ENCODE peak calls at places on chromosomes 11 and 22, in four cellular contexts. One of them, this sample, is unnamed.
A peak's percentile ranks its signal among the peaks of the same experiment; 100 is the strongest.

GRCh38 chr11:130023204-130023603 is 20.6 kb upstream of the PRDM10 start:
- DNase-seq in HepG2: peak; percentile 71
- DNase-seq in SK-N-SH: no peak
- DNase-seq in GM12878: peak; percentile 88
- DNase-seq in this sample: peak; percentile 77

GRCh38 chr22:17719911-17720310 is 54.4 kb downstream of the BID start:
- DNase-seq in GM12878: no peak
- DNase-seq in HepG2: no peak
- DNase-seq in SK-N-SH: no peak
- DNase-seq in this sample: no peak

GRCh38 chr22:20647586-20648305 is 126.2 kb upstream of the SERPIND1 start:
- DNase-seq in HepG2: no peak
- DNase-seq in GM12878: no peak
- DNase-seq in SK-N-SH: no peak
- DNase-seq in this sample: no peak

GRCh38 chr22:25053153-25053805 is 100.8 kb downstream of the KIAA1671 start:
- DNase-seq in HepG2: peak; percentile 63
- DNase-seq in SK-N-SH: no peak
- DNase-seq in GM12878: no peak
- DNase-seq in this sample: no peak

GRCh38 chr22:21650823-21651520 is 8.9 kb downstream of the SDF2L1 start:
- DNase-seq in SK-N-SH: no peak
- DNase-seq in HepG2: no peak
- DNase-seq in GM12878: no peak
- DNase-seq in this sample: no peak

GRCh38 chr22:18078329-18079041 is 695 bp downstream of the PEX26 start:
- DNase-seq in SK-N-SH: peak; percentile 63
- DNase-seq in HepG2: peak; percentile 34
- DNase-seq in GM12878: no peak
- DNase-seq in this sample: peak; percentile 29

GRCh38 chr11:123562166-123562565 is 92.3 kb downstream of the SCN3B start:
- DNase-seq in HepG2: no peak
- DNase-seq in GM12878: no peak
- DNase-seq in SK-N-SH: no peak
- DNase-seq in this sample: peak; percentile 50

GRCh38 chr11:65133724-65134123 is 595 bp downstream of the SYVN1 start:
- DNase-seq in GM12878: no peak
- DNase-seq in SK-N-SH: no peak
- DNase-seq in HepG2: no peak
- DNase-seq in this sample: no peak

GRCh38 chr11:73493838-73494598 is 103.9 kb downstream of the FAM168A start:
- DNase-seq in GM12878: no peak
- DNase-seq in SK-N-SH: no peak
- DNase-seq in HepG2: peak; percentile 46
- DNase-seq in this sample: peak; percentile 26

GRCh38 chr22:42179616-42180015 is 49.0 kb upstream of the CYP2D6 start:
- DNase-seq in SK-N-SH: no peak
- DNase-seq in HepG2: no peak
- DNase-seq in GM12878: no peak
- DNase-seq in this sample: no peak

GRCh38 chr11:126511475-126512115 is 156.1 kb downstream of the ST3GAL4 start:
- DNase-seq in GM12878: no peak
- DNase-seq in SK-N-SH: no peak
- DNase-seq in HepG2: no peak
- DNase-seq in this sample: no peak

GRCh38 chr11:17743808-17744119 is 9.2 kb downstream of the KCNC1 start:
- DNase-seq in GM12878: no peak
- DNase-seq in HepG2: no peak
- DNase-seq in SK-N-SH: no peak
- DNase-seq in this sample: no peak

GRCh38 chr22:30860176-30861105 is 108.1 kb downstream of the MORC2 start:
- DNase-seq in GM12878: no peak
- DNase-seq in SK-N-SH: peak; percentile 32
- DNase-seq in HepG2: no peak
- DNase-seq in this sample: no peak

GRCh38 chr11:2685566-2686359 is 14.0 kb downstream of the KCNQ1OT1 start:
- DNase-seq in SK-N-SH: no peak
- DNase-seq in HepG2: no peak
- DNase-seq in GM12878: no peak
- DNase-seq in this sample: no peak

GRCh38 chr11:9741260-9741659 is 77.4 kb downstream of the SWAP70 start:
- DNase-seq in HepG2: no peak
- DNase-seq in SK-N-SH: no peak
- DNase-seq in GM12878: no peak
- DNase-seq in this sample: no peak

GRCh38 chr22:40588726-40589125 is 47.8 kb downstream of the MRTFA start:
- DNase-seq in SK-N-SH: no peak
- DNase-seq in GM12878: no peak
- DNase-seq in HepG2: peak; percentile 94
- DNase-seq in this sample: peak; percentile 31

GRCh38 chr11:78190374-78190773 is 1.7 kb downstream of the USP35 start:
- DNase-seq in HepG2: no peak
- DNase-seq in GM12878: peak; percentile 19
- DNase-seq in SK-N-SH: no peak
- DNase-seq in this sample: no peak

GRCh38 chr11:12888525-12889158 is 120.5 kb upstream of the RASSF10 start:
- DNase-seq in SK-N-SH: peak; percentile 76
- DNase-seq in GM12878: no peak
- DNase-seq in HepG2: peak; percentile 71
- DNase-seq in this sample: peak; percentile 74

GRCh38 chr22:46471901-46472721 is 65.3 kb downstream of the CELSR1 start:
- DNase-seq in SK-N-SH: no peak
- DNase-seq in GM12878: no peak
- DNase-seq in HepG2: no peak
- DNase-seq in this sample: no peak

GRCh38 chr11:108034952-108035351 is 26.3 kb downstream of the CUL5 start:
- DNase-seq in GM12878: no peak
- DNase-seq in SK-N-SH: no peak
- DNase-seq in HepG2: no peak
- DNase-seq in this sample: no peak

GRCh38 chr11:117733311-117733710 is 63.7 kb downstream of the DSCAML1 start:
- DNase-seq in HepG2: no peak
- DNase-seq in GM12878: no peak
- DNase-seq in SK-N-SH: no peak
- DNase-seq in this sample: no peak

GRCh38 chr11:122747358-122747757 is 90.9 kb upstream of the CRTAM start:
- DNase-seq in GM12878: no peak
- DNase-seq in SK-N-SH: no peak
- DNase-seq in HepG2: no peak
- DNase-seq in this sample: no peak

GRCh38 chr11:125079878-125080530 is 16.9 kb downstream of the SLC37A2 start:
- DNase-seq in GM12878: no peak
- DNase-seq in HepG2: no peak
- DNase-seq in SK-N-SH: no peak
- DNase-seq in this sample: no peak

GRCh38 chr22:45867118-45867905 is 109.7 kb downstream of the WNT7B start:
- DNase-seq in SK-N-SH: peak; percentile 87
- DNase-seq in HepG2: no peak
- DNase-seq in GM12878: no peak
- DNase-seq in this sample: no peak

GRCh38 chr22:41380993-41381328 is 781 bp upstream of the TEF start:
- DNase-seq in HepG2: peak; percentile 83
- DNase-seq in SK-N-SH: no peak
- DNase-seq in GM12878: no peak
- DNase-seq in this sample: peak; percentile 27

GRCh38 chr11:28384418-28384817 is 276.2 kb downstream of the METTL15 start:
- DNase-seq in HepG2: no peak
- DNase-seq in GM12878: no peak
- DNase-seq in SK-N-SH: no peak
- DNase-seq in this sample: no peak

GRCh38 chr11:32317646-32318045 is 117.7 kb downstream of the WT1 start:
- DNase-seq in HepG2: no peak
- DNase-seq in GM12878: no peak
- DNase-seq in SK-N-SH: no peak
- DNase-seq in this sample: no peak

GRCh38 chr22:42648368-42649260 is 578 bp downstream of the CYB5R3 start:
- DNase-seq in SK-N-SH: no peak
- DNase-seq in GM12878: no peak
- DNase-seq in HepG2: peak; percentile 82
- DNase-seq in this sample: no peak

GRCh38 chr22:37659897-37660708 is 1.6 kb downstream of the PDXP start:
- DNase-seq in GM12878: no peak
- DNase-seq in HepG2: no peak
- DNase-seq in SK-N-SH: no peak
- DNase-seq in this sample: no peak

GRCh38 chr11:65615950-65616574 is 486 bp downstream of the PCNX3 start:
- DNase-seq in GM12878: no peak
- DNase-seq in SK-N-SH: peak; percentile 89
- DNase-seq in HepG2: peak; percentile 47
- DNase-seq in this sample: peak; percentile 70

GRCh38 chr22:37777122-37777687 is 30.5 kb upstream of the GCAT start:
- DNase-seq in GM12878: peak; percentile 74
- DNase-seq in HepG2: peak; percentile 21
- DNase-seq in SK-N-SH: no peak
- DNase-seq in this sample: peak; percentile 46

GRCh38 chr11:128717581-128717980 is 23.7 kb downstream of the FLI1 start:
- DNase-seq in GM12878: no peak
- DNase-seq in SK-N-SH: no peak
- DNase-seq in HepG2: no peak
- DNase-seq in this sample: no peak

GRCh38 chr11:1797391-1798125 is 33.8 kb upstream of the CTSD start:
- DNase-seq in GM12878: no peak
- DNase-seq in HepG2: no peak
- DNase-seq in SK-N-SH: no peak
- DNase-seq in this sample: peak; percentile 41

GRCh38 chr22:27485842-27486241 is 315.7 kb downstream of the MN1 start:
- DNase-seq in GM12878: no peak
- DNase-seq in SK-N-SH: no peak
- DNase-seq in HepG2: no peak
- DNase-seq in this sample: no peak

GRCh38 chr22:27488456-27489224 is 312.9 kb downstream of the MN1 start:
- DNase-seq in HepG2: peak; percentile 23
- DNase-seq in SK-N-SH: peak; percentile 84
- DNase-seq in GM12878: no peak
- DNase-seq in this sample: peak; percentile 41

GRCh38 chr22:27490080-27490479 is 311.5 kb downstream of the MN1 start:
- DNase-seq in SK-N-SH: no peak
- DNase-seq in GM12878: no peak
- DNase-seq in HepG2: no peak
- DNase-seq in this sample: no peak

GRCh38 chr22:27489265-27489675 is 312.3 kb downstream of the MN1 start:
- DNase-seq in HepG2: peak; percentile 60
- DNase-seq in GM12878: no peak
- DNase-seq in SK-N-SH: peak; percentile 54
- DNase-seq in this sample: no peak

GRCh38 chr22:27487600-27488450 is 313.7 kb downstream of the MN1 start:
- DNase-seq in HepG2: peak; percentile 33
- DNase-seq in GM12878: no peak
- DNase-seq in SK-N-SH: no peak
- DNase-seq in this sample: no peak
- TF ChIP-seq JUND in HepG2: no peak
- TF ChIP-seq JUND in GM12878: no peak
- TF ChIP-seq JUND in SK-N-SH: no peak
- TF ChIP-seq JUND in this sample: no peak

GRCh38 chr11:63670738-63671321 is 346 bp downstream of the ATL3 start:
- DNase-seq in SK-N-SH: peak; percentile 84
- DNase-seq in GM12878: no peak
- DNase-seq in HepG2: no peak
- DNase-seq in this sample: peak; percentile 81
- TF ChIP-seq JUND in SK-N-SH: no peak
- TF ChIP-seq JUND in GM12878: no peak
- TF ChIP-seq JUND in HepG2: no peak
- TF ChIP-seq JUND in this sample: no peak

DNA sequence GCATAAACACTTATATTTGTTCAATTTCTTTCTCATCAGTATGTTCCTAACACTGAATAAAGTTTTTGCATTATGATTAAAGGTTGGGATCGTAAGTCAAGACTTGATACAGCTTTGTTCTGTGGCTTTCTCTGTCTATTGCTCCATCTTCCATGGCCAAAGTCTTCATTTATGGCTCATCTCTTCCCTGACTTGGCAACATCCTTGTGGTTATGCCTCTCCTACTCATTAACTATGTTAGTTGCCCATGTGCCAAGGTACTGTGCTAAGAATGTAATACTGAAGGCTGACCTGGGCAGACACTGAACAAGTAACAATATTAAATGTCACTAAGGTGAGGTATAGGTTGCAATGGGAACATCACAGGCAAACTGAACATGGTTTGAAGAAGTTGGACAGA is 1.6 kb upstream of the ACCSL start:
- DNase-seq in SK-N-SH: no peak
- DNase-seq in HepG2: no peak
- DNase-seq in GM12878: no peak
- DNase-seq in this sample: no peak
- TF ChIP-seq JUND in SK-N-SH: no peak
- TF ChIP-seq JUND in HepG2: no peak
- TF ChIP-seq JUND in GM12878: no peak
- TF ChIP-seq JUND in this sample: no peak

GRCh38 chr11:114762437-114762836 is 84.1 kb downstream of the NXPE2 start:
- DNase-seq in HepG2: peak; percentile 26
- DNase-seq in GM12878: no peak
- DNase-seq in SK-N-SH: peak; percentile 77
- DNase-seq in this sample: peak; percentile 79
- TF ChIP-seq JUND in HepG2: no peak
- TF ChIP-seq JUND in GM12878: no peak
- TF ChIP-seq JUND in SK-N-SH: no peak
- TF ChIP-seq JUND in this sample: no peak

GRCh38 chr11:134625631-134626030 is 213.6 kb upstream of the B3GAT1 start:
- DNase-seq in SK-N-SH: no peak
- DNase-seq in GM12878: no peak
- DNase-seq in HepG2: no peak
- DNase-seq in this sample: no peak

GRCh38 chr11:134625151-134625550 is 213.1 kb upstream of the B3GAT1 start:
- DNase-seq in GM12878: no peak
- DNase-seq in HepG2: no peak
- DNase-seq in SK-N-SH: no peak
- DNase-seq in this sample: no peak

GRCh38 chr11:134622458-134622857 is 210.4 kb upstream of the B3GAT1 start:
- DNase-seq in HepG2: no peak
- DNase-seq in GM12878: no peak
- DNase-seq in SK-N-SH: no peak
- DNase-seq in this sample: no peak

GRCh38 chr11:134624166-134624920 is 212.3 kb upstream of the B3GAT1 start:
- DNase-seq in HepG2: no peak
- DNase-seq in SK-N-SH: no peak
- DNase-seq in GM12878: no peak
- DNase-seq in this sample: no peak

DNA sequence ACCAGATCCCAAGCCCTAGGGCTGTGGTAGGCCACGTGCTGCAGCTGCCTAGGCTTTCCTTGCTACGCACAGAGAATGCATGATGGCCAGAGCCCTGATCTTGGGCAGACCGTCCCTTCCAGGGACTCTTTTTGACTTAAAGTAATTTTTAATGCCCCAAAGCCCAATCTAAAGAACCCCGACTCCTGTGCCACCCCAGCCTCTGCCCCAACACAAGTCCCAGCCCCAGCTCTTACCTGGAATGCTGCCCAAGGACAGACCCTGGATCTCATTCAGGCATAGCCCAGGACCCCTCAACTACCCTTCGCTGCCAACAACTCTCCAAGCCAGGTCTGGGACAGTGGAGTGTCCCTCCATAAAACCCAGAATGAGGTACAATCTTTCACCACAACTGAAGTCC is 211.7 kb upstream of the B3GAT1 start:
- DNase-seq in SK-N-SH: no peak
- DNase-seq in HepG2: no peak
- DNase-seq in GM12878: no peak
- DNase-seq in this sample: no peak
- TF ChIP-seq JUND in SK-N-SH: no peak
- TF ChIP-seq JUND in HepG2: no peak
- TF ChIP-seq JUND in GM12878: no peak
- TF ChIP-seq JUND in this sample: no peak

This sample was measured in T47D.